ENCODE peak calls at places on chromosomes 7 and 10, in seven cellular contexts. M is BE2C; Q is WERI-Rb-1; U is CD4-positive, alpha-beta memory T cell; N is stomach; H is gastrocnemius medialis; X is adrenal gland. E is an unnamed sample. For H3K36me3, the result is how much of the 10 kb centered on the place peaks cover.

GRCh38 chr7:111012799-111013675 is 77.9 kb upstream of the LRRN3 start:
- DNase-seq in M (no peak), Q (no peak), U (peak), N (no peak), H (no peak), X (no peak), E (no peak)

GRCh38 chr10:49001402-49001801 is 61.8 kb upstream of the LRRC18 start:
- DNase-seq in M (peak), Q (peak), U (no peak), N (no peak), H (no peak), X (peak), E (peak)

GRCh38 chr10:1213707-1214675 is 157.8 kb downstream of the WDR37 start:
- DNase-seq in M (no peak), Q (no peak), U (no peak), N (no peak), H (no peak), X (peak), E (peak)

GRCh38 chr10:35872666-35873065 is 230.6 kb upstream of the FZD8 start:
- DNase-seq in M (no peak), Q (peak), U (no peak), N (no peak), H (no peak), X (no peak), E (no peak)

GRCh38 chr10:74189999-74190421 is 39.0 kb downstream of the ADK start:
- DNase-seq in M (no peak), Q (no peak), U (peak), N (no peak), H (no peak), X (peak), E (no peak)

GRCh38 chr7:51817694-51818093 is 501.1 kb upstream of the COBL start:
- DNase-seq in M (no peak), Q (no peak), U (no peak), N (no peak), H (no peak), X (no peak), E (no peak)

GRCh38 chr7:118286131-118286530 is 61.6 kb downstream of the ANKRD7 start:
- DNase-seq in M (no peak), Q (peak), U (no peak), N (no peak), H (no peak), X (no peak), E (no peak)

GRCh38 chr7:48035967-48036478 is 680 bp downstream of the C7orf57 start:
- DNase-seq in M (peak), Q (peak), U (no peak), N (no peak), H (no peak), X (peak), E (no peak)

GRCh38 chr7:103640031-103640779 is 194.2 kb upstream of the SLC26A5 start:
- DNase-seq in M (no peak), Q (no peak), U (no peak), N (no peak), H (no peak), X (no peak), E (no peak)

GRCh38 chr7:29299986-29300609 is 105.5 kb downstream of the CHN2 start:
- DNase-seq in M (no peak), Q (no peak), U (no peak), N (no peak), H (no peak), X (no peak), E (no peak)

GRCh38 chr7:148738737-148739535 is 40.2 kb downstream of the CUL1 start:
- DNase-seq in M (no peak), Q (no peak), U (no peak), N (no peak), H (peak), X (no peak), E (no peak)

GRCh38 chr7:5694221-5694754 is 87.2 kb downstream of the RNF216 start:
- DNase-seq in M (no peak), Q (no peak), U (no peak), N (no peak), H (no peak), X (no peak), E (no peak)

GRCh38 chr7:24829787-24830186 is 72.5 kb upstream of the GSDME start:
- DNase-seq in M (no peak), Q (no peak), U (no peak), N (no peak), H (no peak), X (no peak), E (no peak)

GRCh38 chr7:24831240-24831639 is 74.0 kb upstream of the GSDME start:
- DNase-seq in M (no peak), Q (no peak), U (no peak), N (no peak), H (no peak), X (no peak), E (no peak)

GRCh38 chr7:24827589-24827988 is 70.3 kb upstream of the GSDME start:
- DNase-seq in M (no peak), Q (no peak), U (no peak), N (no peak), H (no peak), X (no peak), E (no peak)

GRCh38 chr7:24828871-24829661 is 71.8 kb upstream of the GSDME start:
- DNase-seq in M (no peak), Q (no peak), U (no peak), N (no peak), H (peak), X (no peak), E (no peak)

GRCh38 chr7:24830440-24831050 is 73.3 kb upstream of the GSDME start:
- DNase-seq in M (no peak), Q (no peak), U (no peak), N (no peak), H (no peak), X (no peak), E (no peak)
- H3K36me3 ChIP-seq in M (under half), Q (under half), U (under half), N (under half), H (under half), X (under half), E (under half)

DNA sequence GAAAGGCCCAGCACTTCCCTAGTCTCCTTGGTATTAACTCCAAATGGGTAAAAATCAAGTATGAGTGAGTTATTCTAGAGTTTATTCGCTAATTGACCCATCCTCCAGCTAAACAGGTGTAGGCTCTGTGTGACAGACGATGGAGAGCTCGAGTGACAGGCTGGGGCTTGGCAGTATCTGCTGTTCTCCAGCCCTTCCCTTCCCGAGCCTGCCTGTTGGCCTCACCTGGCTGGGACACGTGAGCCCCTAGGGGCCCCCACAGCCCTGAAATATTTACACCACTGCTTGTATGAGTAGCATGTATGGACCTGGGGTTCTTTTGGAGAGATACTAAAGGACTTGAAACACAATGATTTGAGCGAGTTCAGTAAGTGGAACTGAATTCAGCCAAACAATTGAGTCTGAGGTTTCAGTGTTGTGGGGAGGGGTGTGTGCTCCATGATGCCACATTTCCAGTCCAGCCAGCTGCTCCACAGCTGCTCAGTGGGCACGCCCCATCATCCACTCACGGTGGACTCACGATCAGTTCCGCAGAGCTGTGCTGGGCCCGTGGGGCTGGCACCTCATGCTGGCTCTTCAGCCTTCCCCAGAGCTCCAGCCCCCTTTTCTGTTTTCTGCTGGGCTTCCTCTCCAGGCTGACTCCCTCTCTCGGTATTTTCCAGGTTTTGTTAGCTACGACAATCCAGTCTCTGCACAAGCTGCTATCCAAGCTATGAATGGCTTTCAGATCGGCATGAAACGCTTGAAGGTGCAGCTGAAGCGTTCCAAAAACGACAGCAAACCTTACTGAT is 283.0 kb downstream of the USP6NL start:
- DNase-seq in M (no peak), Q (no peak), U (no peak), N (no peak), H (no peak), X (no peak), E (peak)
- H3K36me3 ChIP-seq in M (under half), Q (under half), U (half or more), N (half or more), H (under half), X (under half), E (under half)

GRCh38 chr10:72685264-72685921 is 6.5 kb upstream of the MCU start:
- DNase-seq in M (no peak), Q (no peak), U (no peak), N (no peak), H (peak), X (no peak), E (no peak)

GRCh38 chr10:72687035-72687434 is 4.9 kb upstream of the MCU start:
- DNase-seq in M (no peak), Q (no peak), U (no peak), N (no peak), H (no peak), X (no peak), E (no peak)

GRCh38 chr10:72689660-72690059 is 2.3 kb upstream of the MCU start:
- DNase-seq in M (no peak), Q (no peak), U (no peak), N (no peak), H (no peak), X (no peak), E (no peak)

GRCh38 chr10:72690071-72690755 is 1.7 kb upstream of the MCU start:
- DNase-seq in M (no peak), Q (no peak), U (no peak), N (no peak), H (no peak), X (no peak), E (no peak)

GRCh38 chr10:72688208-72688651 is 3.7 kb upstream of the MCU start:
- DNase-seq in M (no peak), Q (no peak), U (no peak), N (no peak), H (no peak), X (no peak), E (no peak)
- H3K36me3 ChIP-seq in M (under half), Q (under half), U (under half), N (under half), H (under half), X (under half), E (under half)

GRCh38 chr10:112159469-112159868 is 24.1 kb downstream of the GPAM start:
- DNase-seq in M (no peak), Q (no peak), U (no peak), N (no peak), H (no peak), X (no peak), E (no peak)
- H3K36me3 ChIP-seq in M (half or more), Q (half or more), U (under half), N (half or more), H (half or more), X (under half), E (under half)

DNA sequence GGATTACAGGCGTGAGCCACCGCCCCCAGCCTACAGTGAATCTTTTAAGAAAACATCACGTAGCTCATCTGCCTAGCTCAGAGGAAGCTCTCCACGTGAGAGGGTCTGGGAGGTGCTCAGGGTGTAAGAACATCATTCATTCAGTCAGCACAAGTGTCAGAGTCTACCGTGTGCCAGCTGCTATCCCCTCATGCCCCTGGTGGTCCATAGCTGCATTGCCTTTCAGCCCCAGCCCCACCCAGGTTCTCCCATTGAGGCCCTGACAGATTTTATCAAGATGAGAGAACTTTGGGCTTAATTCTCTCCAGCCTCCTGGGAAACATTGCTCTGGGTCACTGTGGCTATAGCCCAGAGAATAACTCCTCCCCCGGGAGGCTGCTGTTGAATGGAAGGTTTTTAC is 45.1 kb downstream of the ZNF503 start:
- DNase-seq in M (no peak), Q (no peak), U (no peak), N (no peak), H (no peak), X (no peak), E (peak)
- H3K36me3 ChIP-seq in M (under half), Q (under half), U (under half), N (under half), H (under half), X (under half), E (under half)

GRCh38 chr7:19377611-19378339 is 232.6 kb upstream of the FERD3L start:
- DNase-seq in M (no peak), Q (no peak), U (no peak), N (no peak), H (no peak), X (no peak), E (no peak)
- H3K36me3 ChIP-seq in M (under half), Q (under half), U (under half), N (under half), H (under half), X (under half), E (under half)

GRCh38 chr7:33107136-33108066 is 1.8 kb downstream of the RP9 start:
- DNase-seq in M (peak), Q (peak), U (peak), N (peak), H (no peak), X (no peak), E (peak)

GRCh38 chr7:33100770-33101169 is 8.4 kb downstream of the RP9 start:
- DNase-seq in M (no peak), Q (no peak), U (no peak), N (no peak), H (no peak), X (no peak), E (no peak)

GRCh38 chr7:33099154-33099940 is 9.9 kb downstream of the RP9 start:
- DNase-seq in M (no peak), Q (no peak), U (no peak), N (no peak), H (no peak), X (no peak), E (no peak)

GRCh38 chr7:33101916-33102315 is 7.3 kb downstream of the RP9 start:
- DNase-seq in M (no peak), Q (no peak), U (no peak), N (no peak), H (no peak), X (no peak), E (no peak)
- H3K36me3 ChIP-seq in M (half or more), Q (half or more), U (under half), N (half or more), H (half or more), X (under half), E (under half)

DNA sequence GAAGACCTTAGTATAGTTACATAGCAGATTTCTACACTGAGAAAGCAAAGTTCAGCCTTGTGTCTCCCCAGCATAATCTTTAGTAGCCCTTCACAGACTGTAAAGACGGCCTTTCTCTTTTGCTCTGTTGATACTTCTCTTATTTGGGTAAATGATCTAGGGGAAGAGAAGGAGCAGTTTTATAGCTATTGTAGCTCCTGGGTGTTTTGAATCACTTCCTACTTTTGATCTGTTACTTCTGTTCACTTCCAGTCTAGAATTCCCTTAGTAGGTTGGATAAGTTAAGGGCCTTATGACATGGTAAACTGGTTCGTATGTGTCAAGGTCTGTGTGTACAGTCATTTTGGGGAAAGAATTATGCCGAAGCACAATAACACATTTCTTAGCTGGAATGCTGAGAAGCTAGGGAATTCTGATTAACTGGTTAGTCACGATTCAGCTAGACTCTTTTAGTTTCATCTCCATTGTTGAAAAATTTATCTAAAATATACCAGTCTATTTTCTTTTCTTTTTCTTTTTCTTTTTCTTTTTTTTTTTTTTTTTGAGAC is 8.1 kb downstream of the DENND10 start:
- DNase-seq in M (no peak), Q (no peak), U (no peak), N (no peak), H (no peak), X (no peak), E (no peak)
- H3K36me3 ChIP-seq in M (under half), Q (under half), U (under half), N (half or more), H (under half), X (under half), E (under half)

DNA sequence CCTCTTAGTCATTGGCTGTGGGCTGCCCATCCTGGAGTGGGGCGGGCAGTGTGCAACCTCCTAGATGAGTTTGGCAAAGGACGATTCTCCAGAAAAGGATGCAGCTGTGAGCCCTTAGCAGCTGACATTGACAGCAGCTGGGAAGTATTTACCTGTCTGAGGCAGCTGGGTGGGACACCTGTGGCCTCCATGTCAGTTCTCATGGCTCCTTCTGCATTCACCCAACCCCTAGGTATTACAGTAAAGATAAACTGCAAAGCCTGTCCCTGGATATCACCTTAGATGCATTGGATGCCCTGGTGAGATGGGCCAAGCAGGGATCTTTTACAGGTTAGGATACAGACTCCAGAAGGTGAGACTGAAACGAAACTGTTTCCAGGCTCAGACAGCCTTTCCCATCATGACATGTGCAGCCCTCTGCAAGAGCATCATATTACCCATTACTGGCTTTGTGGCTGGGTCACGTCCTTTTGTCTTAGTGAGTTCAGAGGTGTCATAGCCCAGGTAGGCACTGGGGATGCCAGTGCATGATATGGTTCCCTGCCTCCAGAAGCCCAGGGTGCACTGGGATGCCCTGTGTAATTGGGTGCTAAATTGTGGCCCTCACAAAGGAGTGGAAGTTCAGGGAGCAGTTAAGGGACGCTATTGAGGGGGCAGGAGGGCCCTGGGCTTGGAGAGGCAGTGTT is 28.9 kb downstream of the MINDY4 start:
- DNase-seq in M (no peak), Q (no peak), U (no peak), N (no peak), H (no peak), X (no peak), E (no peak)
- H3K36me3 ChIP-seq in M (under half), Q (under half), U (under half), N (under half), H (under half), X (under half), E (under half)

E was measured in H7.